ENCODE peak calls at places on chromosomes 13 and 19, in six cellular contexts. V is CD8-positive, alpha-beta memory T cell; W is substantia nigra; A is T follicular helper cell; H is NCI-H524; S is stimulated activated CD4-positive, alpha-beta T cell treated with anti-CD3 and anti-CD28 coated beads, Interleukin-4, amount 100 ng/mL, for 48 hours. D is an unnamed sample.

GRCh38 chr13:97329331-97329730 is 104.6 kb upstream of the RAP2A start:
- DNase-seq in V (no peak), W (no peak), A (no peak), H (no peak), S (no peak), D (no peak)

GRCh38 chr19:44754743-44755066 is 6.2 kb downstream of the BCL3 start:
- DNase-seq in V (peak), W (no peak), A (no peak), H (no peak), S (no peak), D (no peak)

GRCh38 chr13:92589955-92590354 is 636.7 kb upstream of the GPC6 start:
- DNase-seq in V (no peak), W (no peak), A (no peak), H (no peak), S (no peak), D (no peak)

GRCh38 chr19:37511186-37511585 is 4.4 kb downstream of the ZNF793 start:
- DNase-seq in V (no peak), W (no peak), A (no peak), H (no peak), S (no peak), D (no peak)

GRCh38 chr19:49415810-49416200 is 7.4 kb downstream of the PTH2 start:
- DNase-seq in V (no peak), W (no peak), A (no peak), H (no peak), S (no peak), D (no peak)

GRCh38 chr13:113618455-113618854 is 33.9 kb downstream of the TFDP1 start:
- DNase-seq in V (no peak), W (no peak), A (no peak), H (no peak), S (no peak), D (no peak)

GRCh38 chr19:1773173-1773572 is 19.9 kb downstream of the ONECUT3 start:
- DNase-seq in V (no peak), W (no peak), A (no peak), H (no peak), S (no peak), D (peak)

GRCh38 chr19:23409392-23410048 is 14.2 kb upstream of the ZNF91 start:
- DNase-seq in V (no peak), W (no peak), A (no peak), H (no peak), S (no peak), D (peak)

GRCh38 chr13:30824651-30825050 is 81.4 kb upstream of the MEDAG start:
- DNase-seq in V (no peak), W (no peak), A (no peak), H (no peak), S (no peak), D (no peak)

GRCh38 chr19:34555447-34555846 is 73.9 kb downstream of the WTIP start:
- DNase-seq in V (no peak), W (no peak), A (no peak), H (no peak), S (no peak), D (no peak)

GRCh38 chr13:22499919-22500318 is 680.9 kb upstream of the SGCG start:
- DNase-seq in V (no peak), W (no peak), A (no peak), H (no peak), S (no peak), D (no peak)

GRCh38 chr13:101707659-101708058 is 255.2 kb downstream of the ITGBL1 start:
- DNase-seq in V (no peak), W (no peak), A (no peak), H (no peak), S (no peak), D (no peak)

GRCh38 chr19:47644743-47645499 is 36.0 kb downstream of the BICRA start:
- DNase-seq in V (no peak), W (no peak), A (no peak), H (no peak), S (no peak), D (no peak)

GRCh38 chr13:106318941-106319411 is 216.5 kb downstream of the EFNB2 start:
- DNase-seq in V (no peak), W (no peak), A (no peak), H (no peak), S (no peak), D (no peak)

GRCh38 chr19:46224773-46225172 is 4.8 kb upstream of the IGFL1 start:
- DNase-seq in V (no peak), W (no peak), A (no peak), H (no peak), S (no peak), D (no peak)

GRCh38 chr19:34712606-34713261 is 21.3 kb upstream of the ZNF181 start:
- DNase-seq in V (peak), W (peak), A (peak), H (peak), S (peak), D (peak)

GRCh38 chr13:98370806-98371553 is 193.9 kb upstream of the RNF113B start:
- DNase-seq in V (no peak), W (no peak), A (no peak), H (no peak), S (no peak), D (no peak)

GRCh38 chr13:87677334-87678234 is 6.4 kb downstream of the SLITRK5 start:
- DNase-seq in V (no peak), W (no peak), A (no peak), H (no peak), S (no peak), D (no peak)

GRCh38 chr13:113625965-113626661 is 31.9 kb downstream of the ATP4B start:
- DNase-seq in V (no peak), W (no peak), A (no peak), H (no peak), S (no peak), D (no peak)

GRCh38 chr13:25372275-25373081 is 704 bp downstream of the ATP8A2 start:
- DNase-seq in V (no peak), W (no peak), A (no peak), H (peak), S (no peak), D (no peak)

GRCh38 chr19:873084-874019 is 13.9 kb downstream of the CFD start:
- DNase-seq in V (peak), W (no peak), A (peak), H (no peak), S (peak), D (peak)

GRCh38 chr19:58450836-58451357 is 525 bp upstream of the ZNF324B start:
- DNase-seq in V (no peak), W (no peak), A (no peak), H (no peak), S (no peak), D (no peak)

GRCh38 chr13:101181076-101181685 is 235.1 kb downstream of the NALCN start:
- DNase-seq in V (no peak), W (no peak), A (no peak), H (no peak), S (no peak), D (no peak)

GRCh38 chr13:53953205-53953604 is 924.6 kb downstream of the OLFM4 start:
- DNase-seq in V (no peak), W (no peak), A (no peak), H (peak), S (no peak), D (no peak)

GRCh38 chr19:16048583-16048982 is 27.7 kb upstream of the TPM4 start:
- DNase-seq in V (no peak), W (no peak), A (no peak), H (no peak), S (no peak), D (no peak)

GRCh38 chr13:35720290-35720689 is 243.8 kb upstream of the MAB21L1 start:
- DNase-seq in V (no peak), W (no peak), A (no peak), H (no peak), S (no peak), D (no peak)

GRCh38 chr13:65555973-65556372 is 1674.2 kb downstream of the PCDH9 start:
- DNase-seq in V (no peak), W (no peak), A (no peak), H (no peak), S (no peak), D (no peak)

GRCh38 chr13:73810647-73811046 is 323.6 kb downstream of the KLF12 start:
- DNase-seq in V (no peak), W (no peak), A (no peak), H (no peak), S (no peak), D (no peak)

GRCh38 chr19:13579388-13580060 is 73.2 kb upstream of the CACNA1A start:
- DNase-seq in V (no peak), W (no peak), A (no peak), H (no peak), S (no peak), D (no peak)

GRCh38 chr13:82214341-82214740 is 1667.9 kb downstream of the SLITRK1 start:
- DNase-seq in V (no peak), W (no peak), A (no peak), H (no peak), S (no peak), D (no peak)

GRCh38 chr13:38334845-38335244 is 14.8 kb upstream of the UFM1 start:
- DNase-seq in V (no peak), W (no peak), A (no peak), H (no peak), S (no peak), D (no peak)

GRCh38 chr19:41537789-41538188 is 38.2 kb upstream of the CEACAM21 start:
- DNase-seq in V (no peak), W (no peak), A (no peak), H (no peak), S (no peak), D (peak)

GRCh38 chr13:32415019-32415418 is 12.9 kb downstream of the N4BP2L1 start:
- DNase-seq in V (no peak), W (no peak), A (no peak), H (no peak), S (no peak), D (no peak)

GRCh38 chr13:39415403-39415802 is 187.6 kb downstream of the LHFPL6 start:
- DNase-seq in V (no peak), W (peak), A (no peak), H (peak), S (no peak), D (peak)

GRCh38 chr19:55118401-55118991 is 1.1 kb upstream of the PPP1R12C start:
- DNase-seq in V (no peak), W (peak), A (no peak), H (no peak), S (no peak), D (peak)

GRCh38 chr19:50803633-50804419 is 13.6 kb downstream of the ACP4 start:
- DNase-seq in V (peak), W (no peak), A (no peak), H (no peak), S (no peak), D (no peak)

GRCh38 chr19:35206379-35206778 is 22.2 kb downstream of the FAM187B start:
- DNase-seq in V (peak), W (no peak), A (peak), H (no peak), S (no peak), D (peak)

D was measured in small intestine.